ENCODE peak calls at places on chromosomes 5 and 9, in four cellular contexts. R, T, U and L are unnamed samples.

GRCh38 chr9:4873066-4873465 is 80.3 kb downstream of the RCL1 start:
- DNase-seq in R (no peak), T (no peak), U (no peak), L (no peak)

GRCh38 chr5:9394221-9394620 is 151.7 kb downstream of the SEMA5A start:
- DNase-seq in R (no peak), T (no peak), U (no peak), L (no peak)

GRCh38 chr5:118611332-118611945 is 376.9 kb downstream of the DTWD2 start:
- DNase-seq in R (no peak), T (peak), U (peak), L (peak)

GRCh38 chr5:88279584-88279983 is 10.9 kb upstream of the TMEM161B start:
- DNase-seq in R (no peak), T (no peak), U (no peak), L (no peak)

GRCh38 chr5:143898381-143898780 is 86.4 kb downstream of the HMHB1 start:
- DNase-seq in R (no peak), T (no peak), U (no peak), L (no peak)

GRCh38 chr9:135827301-135827700 is 80.0 kb downstream of the CAMSAP1 start:
- DNase-seq in R (no peak), T (no peak), U (no peak), L (no peak)

GRCh38 chr5:133754575-133755169 is 142.3 kb upstream of the FSTL4 start:
- DNase-seq in R (peak), T (peak), U (peak), L (peak)

GRCh38 chr9:6822696-6823095 is 64.9 kb downstream of the KDM4C start:
- DNase-seq in R (no peak), T (no peak), U (no peak), L (no peak)

GRCh38 chr9:116547729-116548426 is 139.2 kb upstream of the TRIM32 start:
- DNase-seq in R (no peak), T (no peak), U (no peak), L (peak)

GRCh38 chr5:178180141-178180863 is 6.9 kb downstream of the GMCL2 start:
- DNase-seq in R (no peak), T (no peak), U (no peak), L (no peak)

GRCh38 chr5:137320056-137321045 is 178.8 kb downstream of the SPOCK1 start:
- DNase-seq in R (no peak), T (peak), U (peak), L (peak)

GRCh38 chr5:32842798-32843531 is 131.8 kb downstream of the NPR3 start:
- DNase-seq in R (no peak), T (no peak), U (no peak), L (no peak)

GRCh38 chr5:1793301-1793740 is 6.3 kb downstream of the MRPL36 start:
- DNase-seq in R (no peak), T (no peak), U (no peak), L (no peak)

GRCh38 chr9:17800397-17800796 is 221.5 kb downstream of the SH3GL2 start:
- DNase-seq in R (no peak), T (no peak), U (no peak), L (no peak)

GRCh38 chr9:108751301-108751824 is 104.4 kb downstream of the ACTL7B start:
- DNase-seq in R (no peak), T (no peak), U (no peak), L (no peak)

GRCh38 chr5:33409435-33410146 is 31.2 kb upstream of the TARS1 start:
- DNase-seq in R (no peak), T (peak), U (no peak), L (no peak)

GRCh38 chr5:41264019-41264418 is 50.7 kb upstream of the C6 start:
- DNase-seq in R (no peak), T (no peak), U (no peak), L (no peak)

GRCh38 chr9:36787709-36788108 is 215.0 kb downstream of the MELK start:
- DNase-seq in R (no peak), T (no peak), U (no peak), L (no peak)

GRCh38 chr9:16337322-16338029 is 533.0 kb downstream of the BNC2 start:
- DNase-seq in R (no peak), T (no peak), U (no peak), L (peak)

GRCh38 chr5:33594006-33594405 is 153.2 kb downstream of the TARS1 start:
- DNase-seq in R (no peak), T (no peak), U (no peak), L (no peak)

GRCh38 chr5:109045710-109046109 is 298.0 kb downstream of the FER start:
- DNase-seq in R (no peak), T (no peak), U (no peak), L (no peak)

GRCh38 chr9:111474385-111474784 is 9.8 kb downstream of the ECPAS start:
- DNase-seq in R (no peak), T (peak), U (no peak), L (no peak)

GRCh38 chr9:121305269-121305994 is 37.5 kb downstream of the GSN start:
- DNase-seq in R (no peak), T (no peak), U (no peak), L (no peak)

GRCh38 chr5:124411089-124411488 is 335.4 kb downstream of the ZNF608 start:
- DNase-seq in R (peak), T (no peak), U (no peak), L (no peak)

GRCh38 chr5:10338996-10339903 is 14.2 kb upstream of the MARCHF6 start:
- DNase-seq in R (no peak), T (no peak), U (no peak), L (no peak)

GRCh38 chr5:14299666-14300065 is 156.5 kb downstream of the TRIO start:
- DNase-seq in R (no peak), T (no peak), U (no peak), L (no peak)

GRCh38 chr5:66828551-66829421 is 232.6 kb downstream of the MAST4 start:
- DNase-seq in R (no peak), T (peak), U (no peak), L (no peak)

GRCh38 chr5:93789173-93790070 is 48.0 kb upstream of the POU5F2 start:
- DNase-seq in R (no peak), T (no peak), U (no peak), L (no peak)

GRCh38 chr9:16413509-16414016 is 456.9 kb downstream of the BNC2 start:
- DNase-seq in R (no peak), T (peak), U (no peak), L (peak)

GRCh38 chr5:154934881-154935280 is 3.1 kb downstream of the GEMIN5 start:
- DNase-seq in R (no peak), T (no peak), U (no peak), L (no peak)

GRCh38 chr9:130498298-130498917 is 53.6 kb downstream of the ASS1 start:
- DNase-seq in R (no peak), T (peak), U (peak), L (no peak)

GRCh38 chr9:137352511-137353222 is 50.6 kb upstream of the NRARP start:
- DNase-seq in R (no peak), T (no peak), U (no peak), L (no peak)

GRCh38 chr5:31941356-31941755 is 232.8 kb downstream of the GOLPH3 start:
- DNase-seq in R (no peak), T (no peak), U (no peak), L (no peak)

GRCh38 chr9:34203275-34204010 is 24.6 kb downstream of the UBAP1 start:
- DNase-seq in R (no peak), T (no peak), U (no peak), L (no peak)

GRCh38 chr5:159120446-159120845 is 20.7 kb upstream of the EBF1 start:
- DNase-seq in R (no peak), T (no peak), U (no peak), L (no peak)

GRCh38 chr5:15440434-15440833 is 59.5 kb upstream of the FBXL7 start:
- DNase-seq in R (no peak), T (no peak), U (no peak), L (no peak)

GRCh38 chr9:37969130-37969529 is 65.2 kb upstream of the SLC25A51 start:
- DNase-seq in R (no peak), T (peak), U (peak), L (peak)
- TF ChIP-seq MYC in R (no peak), T (no peak), U (no peak), L (no peak)

GRCh38 chr5:59790399-59791130 is 103.0 kb downstream of the PDE4D start:
- DNase-seq in R (no peak), T (no peak), U (no peak), L (no peak)
- TF ChIP-seq POLR2AphosphoS2 in R (no peak), T (no peak), U (no peak), L (no peak)

GRCh38 chr5:147464211-147464610 is 45.7 kb downstream of the DPYSL3 start:
- DNase-seq in R (no peak), T (peak), U (no peak), L (no peak)
- TF ChIP-seq MYC in R (no peak), T (no peak), U (no peak), L (no peak)

DNA sequence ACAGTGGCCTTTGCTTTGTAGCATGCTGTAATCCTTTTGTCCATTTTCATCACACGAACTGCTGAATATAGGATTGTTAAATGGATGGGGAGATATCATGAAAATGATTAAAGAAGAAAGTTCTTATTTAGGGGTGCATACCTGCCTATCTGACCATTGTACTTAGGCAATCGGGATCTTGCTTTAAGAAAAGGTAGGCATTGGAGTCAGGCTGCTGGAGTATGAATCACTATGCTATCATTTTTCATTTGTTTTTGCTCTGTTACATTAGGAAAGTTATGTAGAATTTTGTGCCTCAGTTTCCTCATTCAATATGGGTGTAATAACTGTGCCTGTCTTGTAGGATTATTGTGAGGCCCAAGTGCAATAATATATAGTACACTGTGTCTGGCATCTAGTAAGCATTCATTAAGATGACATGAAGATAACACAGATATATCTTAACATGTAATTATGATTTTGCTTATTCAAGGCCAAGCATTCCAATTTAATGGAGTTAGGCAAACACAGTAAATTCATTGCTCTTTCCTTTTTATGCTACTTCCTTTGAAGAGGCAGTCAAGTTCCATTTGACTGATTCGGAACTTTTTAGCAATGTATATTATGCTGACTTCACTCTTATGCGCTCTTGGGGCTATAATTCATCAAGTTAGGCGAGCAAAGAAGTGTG is 109.8 kb upstream of the CDKN2B start:
- DNase-seq in R (no peak), T (no peak), U (no peak), L (no peak)
- TF ChIP-seq POLR2AphosphoS2 in R (no peak), T (no peak), U (no peak), L (no peak)

GRCh38 chr5:151448038-151448985 is 909 bp downstream of the SLC36A1 start:
- DNase-seq in R (no peak), T (peak), U (no peak), L (peak)
- TF ChIP-seq MYC in R (no peak), T (no peak), U (no peak), L (no peak)

DNA sequence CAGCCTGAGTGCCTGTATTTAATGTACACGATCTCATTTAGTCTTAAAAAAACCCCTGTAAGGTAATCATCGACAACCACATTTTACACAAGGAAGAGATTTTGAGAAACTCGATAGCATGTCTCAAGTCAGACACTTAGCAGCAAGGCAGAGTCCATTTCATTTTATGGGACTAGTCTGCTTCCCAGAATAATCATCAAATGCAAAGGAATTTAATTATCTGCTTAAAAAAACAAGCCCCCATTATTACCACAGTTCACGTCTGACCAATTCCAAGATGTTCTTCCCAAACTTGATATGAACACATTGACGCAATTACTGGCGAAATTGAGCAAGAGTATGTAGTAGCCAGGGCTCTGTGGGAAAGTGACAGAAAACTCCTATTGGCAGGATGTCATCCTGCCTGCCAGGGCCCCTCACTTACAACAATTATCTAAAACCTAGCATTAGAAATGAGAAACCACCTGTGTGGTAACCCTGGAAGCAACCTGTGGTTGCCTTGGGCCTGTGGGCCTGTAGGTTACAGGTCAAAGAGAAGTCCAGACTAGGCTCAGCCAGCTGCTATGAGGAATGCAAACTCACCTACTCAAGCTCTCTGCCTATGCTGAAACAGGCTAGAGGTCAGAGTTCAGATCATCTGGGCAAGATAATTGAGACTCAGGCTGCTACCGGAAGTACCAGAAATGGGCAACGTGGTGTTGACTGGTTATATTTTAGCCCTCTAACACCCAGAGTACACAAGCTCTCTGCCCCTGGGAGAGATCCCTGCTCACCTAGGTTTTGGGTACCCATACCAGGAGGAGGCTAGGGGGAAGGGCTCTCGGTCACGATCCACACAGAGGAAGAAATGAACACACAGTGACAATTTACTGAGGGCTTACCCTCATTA is 1.6 kb downstream of the B4GALT1 start:
- DNase-seq in R (peak), T (peak), U (peak), L (peak)
- TF ChIP-seq POLR2AphosphoS2 in R (no peak), T (no peak), U (no peak), L (no peak)

GRCh38 chr5:102813740-102814139 is 58.6 kb downstream of the PAM start:
- DNase-seq in R (no peak), T (no peak), U (no peak), L (no peak)

GRCh38 chr5:102811962-102812361 is 56.9 kb downstream of the PAM start:
- DNase-seq in R (no peak), T (no peak), U (no peak), L (peak)

GRCh38 chr5:102809033-102809432 is 53.9 kb downstream of the PAM start:
- DNase-seq in R (no peak), T (no peak), U (no peak), L (no peak)

GRCh38 chr5:102802704-102803458 is 47.8 kb downstream of the PAM start:
- DNase-seq in R (no peak), T (no peak), U (no peak), L (no peak)

GRCh38 chr5:102807878-102808502 is 52.9 kb downstream of the PAM start:
- DNase-seq in R (no peak), T (no peak), U (no peak), L (peak)
- TF ChIP-seq MYC in R (no peak), T (no peak), U (no peak), L (no peak)

GRCh38 chr9:32069169-32069813 is 315.2 kb upstream of the ACO1 start:
- DNase-seq in R (no peak), T (peak), U (no peak), L (no peak)
- TF ChIP-seq POLR2AphosphoS2 in R (no peak), T (no peak), U (no peak), L (no peak)

GRCh38 chr9:123149067-123149466 is 115.6 kb downstream of the GPR21 start:
- DNase-seq in R (no peak), T (no peak), U (no peak), L (no peak)

DNA sequence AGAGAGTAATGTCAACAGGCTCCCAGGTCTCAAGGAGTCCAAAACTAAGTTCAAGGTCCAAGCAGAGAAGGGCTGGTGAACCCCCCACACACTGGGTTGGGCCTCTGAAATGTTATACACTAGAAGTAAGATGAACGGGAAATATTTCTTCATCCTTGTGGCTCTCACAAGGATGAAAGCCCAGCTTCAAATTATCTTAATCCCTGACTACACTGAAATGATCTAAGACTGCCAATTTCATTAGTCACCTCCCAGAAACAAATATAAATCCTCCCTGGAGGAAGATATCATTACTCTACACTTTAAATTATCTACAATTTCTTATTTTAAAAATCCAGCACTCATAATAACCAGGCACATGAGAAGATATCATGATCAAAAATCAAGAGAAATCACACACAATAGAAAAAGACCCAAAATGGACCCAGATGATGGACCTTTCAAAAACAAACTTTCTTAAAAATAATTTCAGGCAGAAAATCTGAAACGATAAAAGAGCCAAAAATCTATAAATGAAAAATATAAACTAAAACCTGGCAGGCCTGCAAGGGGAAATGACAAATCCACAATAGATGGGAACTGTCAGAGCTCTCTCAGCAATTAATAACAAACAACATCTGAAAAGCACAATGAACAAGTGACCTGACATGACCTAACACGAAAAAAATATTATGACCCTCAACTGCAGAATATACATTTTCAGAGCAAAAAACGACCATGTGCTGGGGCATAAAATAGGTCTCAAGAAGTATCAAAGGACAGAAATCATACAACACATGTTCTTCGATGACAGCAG is 117.4 kb downstream of the GPR21 start:
- DNase-seq in R (no peak), T (no peak), U (no peak), L (no peak)
- TF ChIP-seq MYC in R (no peak), T (no peak), U (no peak), L (no peak)

DNA sequence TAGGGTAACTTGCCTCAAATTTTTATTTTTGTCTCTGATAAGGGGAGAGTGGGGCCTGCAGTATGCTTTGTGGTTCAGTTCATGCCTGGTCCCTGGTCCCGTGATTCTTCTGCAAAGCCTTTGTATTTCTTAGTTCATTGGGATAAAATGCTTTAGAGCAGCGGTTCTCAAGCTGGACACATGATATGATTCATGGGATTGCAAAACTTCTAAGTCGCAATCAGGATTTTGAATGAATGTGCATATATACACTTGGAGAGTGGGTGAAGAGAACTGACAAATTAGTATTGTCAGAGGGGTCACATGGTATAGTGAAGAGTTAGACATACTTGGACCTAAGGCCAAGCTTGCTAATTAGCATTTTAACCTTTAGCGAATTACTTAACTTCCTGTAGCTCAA is 265.4 kb upstream of the KLF9 start:
- DNase-seq in R (no peak), T (no peak), U (no peak), L (no peak)
- TF ChIP-seq POLR2AphosphoS2 in R (no peak), T (no peak), U (no peak), L (no peak)